ENCODE peak calls at places on chromosomes 4 and X, in five cellular contexts. One of them, this sample, is unnamed.

GRCh38 chr4:147768113-147768512 is 36.2 kb downstream of the ARHGAP10 start:
- DNase-seq in cardiac muscle cell: peak; percentile 94
- DNase-seq in pancreas: no peak
- DNase-seq in SJSA1: peak; percentile 57
- DNase-seq in neuronal stem cell: no peak
- DNase-seq in this sample: no peak

GRCh38 chr4:73856518-73856917 is 3.4 kb downstream of the PF4V1 start:
- DNase-seq in pancreas: no peak
- DNase-seq in cardiac muscle cell: peak; percentile 61
- DNase-seq in SJSA1: no peak
- DNase-seq in neuronal stem cell: no peak
- DNase-seq in this sample: no peak

GRCh38 chr4:76365636-76366035 is 55.3 kb downstream of the CCDC158 start:
- DNase-seq in pancreas: no peak
- DNase-seq in cardiac muscle cell: no peak
- DNase-seq in SJSA1: no peak
- DNase-seq in neuronal stem cell: no peak
- DNase-seq in this sample: no peak

GRCh38 chr4:183438458-183439113 is 5.8 kb upstream of the CDKN2AIP start:
- DNase-seq in SJSA1: peak; percentile 54
- DNase-seq in cardiac muscle cell: peak; percentile 42
- DNase-seq in neuronal stem cell: no peak
- DNase-seq in pancreas: no peak
- DNase-seq in this sample: no peak

GRCh38 chrX:153669174-153669890 is 4.3 kb downstream of the PNCK start:
- DNase-seq in cardiac muscle cell: peak; percentile 18
- DNase-seq in neuronal stem cell: no peak
- DNase-seq in SJSA1: no peak
- DNase-seq in pancreas: no peak
- DNase-seq in this sample: no peak

GRCh38 chr4:85968945-85969830 is 390.7 kb downstream of the MAPK10 start:
- DNase-seq in pancreas: no peak
- DNase-seq in cardiac muscle cell: peak; percentile 77
- DNase-seq in SJSA1: no peak
- DNase-seq in neuronal stem cell: peak; percentile 24
- DNase-seq in this sample: no peak

GRCh38 chrX:46235778-46236177 is 309.4 kb downstream of the ZNF674 start:
- DNase-seq in pancreas: no peak
- DNase-seq in neuronal stem cell: no peak
- DNase-seq in SJSA1: no peak
- DNase-seq in cardiac muscle cell: no peak
- DNase-seq in this sample: no peak

GRCh38 chr4:17636696-17637351 is 22.4 kb downstream of the MED28 start:
- DNase-seq in pancreas: peak; percentile 75
- DNase-seq in cardiac muscle cell: peak; percentile 82
- DNase-seq in neuronal stem cell: peak; percentile 69
- DNase-seq in SJSA1: peak; percentile 47
- DNase-seq in this sample: no peak

GRCh38 chr4:112075129-112075753 is 70.0 kb upstream of the FAM241A start:
- DNase-seq in cardiac muscle cell: peak; percentile 78
- DNase-seq in pancreas: no peak
- DNase-seq in neuronal stem cell: peak; percentile 32
- DNase-seq in SJSA1: no peak
- DNase-seq in this sample: no peak

GRCh38 chr4:110163327-110164070 is 34.9 kb downstream of the ELOVL6 start:
- DNase-seq in pancreas: no peak
- DNase-seq in SJSA1: no peak
- DNase-seq in cardiac muscle cell: peak; percentile 67
- DNase-seq in neuronal stem cell: no peak
- DNase-seq in this sample: no peak
- H3K4me1 ChIP-seq in pancreas: no peaks in the 10 kb centered on the region
- H3K4me1 ChIP-seq in SJSA1: peaks cover 36% of the 10 kb centered on the region
- H3K4me1 ChIP-seq in cardiac muscle cell: peaks cover 12% of the 10 kb centered on the region
- H3K4me1 ChIP-seq in neuronal stem cell: peaks cover 4% of the 10 kb centered on the region
- H3K4me1 ChIP-seq in this sample: peaks cover 59% of the 10 kb centered on the region

DNA sequence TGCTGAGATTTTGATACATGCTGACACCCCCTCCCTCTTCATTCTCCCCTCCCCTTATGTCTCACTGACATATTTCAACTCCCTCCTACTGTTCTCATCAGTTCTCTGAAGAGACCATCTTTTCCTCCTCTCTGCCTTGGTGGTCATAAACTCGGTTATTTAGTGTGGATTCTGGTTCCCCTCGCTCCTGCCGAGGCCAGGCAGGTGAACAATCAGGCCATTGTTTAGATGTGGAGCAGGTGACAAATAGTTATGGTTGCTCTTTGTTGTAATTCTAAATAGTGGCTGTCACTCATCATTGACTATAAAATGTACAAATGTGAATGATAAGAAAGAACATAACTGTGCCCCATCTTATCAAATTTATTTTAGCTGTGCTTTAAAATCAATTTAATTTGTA is 324.6 kb downstream of the BCOR start:
- DNase-seq in pancreas: no peak
- DNase-seq in cardiac muscle cell: no peak
- DNase-seq in neuronal stem cell: no peak
- DNase-seq in SJSA1: no peak
- DNase-seq in this sample: no peak
- H3K4me1 ChIP-seq in pancreas: peaks cover 25% of the 10 kb centered on the region
- H3K4me1 ChIP-seq in cardiac muscle cell: peaks cover 35% of the 10 kb centered on the region
- H3K4me1 ChIP-seq in neuronal stem cell: peaks cover 10% of the 10 kb centered on the region
- H3K4me1 ChIP-seq in SJSA1: no peaks in the 10 kb centered on the region
- H3K4me1 ChIP-seq in this sample: no peaks in the 10 kb centered on the region

GRCh38 chr4:99826016-99826415 is 9.4 kb downstream of the DAPP1 start:
- DNase-seq in SJSA1: no peak
- DNase-seq in neuronal stem cell: no peak
- DNase-seq in cardiac muscle cell: no peak
- DNase-seq in pancreas: no peak
- DNase-seq in this sample: no peak

GRCh38 chr4:99825272-99825671 is 8.6 kb downstream of the DAPP1 start:
- DNase-seq in cardiac muscle cell: no peak
- DNase-seq in pancreas: no peak
- DNase-seq in neuronal stem cell: no peak
- DNase-seq in SJSA1: no peak
- DNase-seq in this sample: no peak

GRCh38 chr4:99821918-99822503 is 5.4 kb downstream of the DAPP1 start:
- DNase-seq in SJSA1: no peak
- DNase-seq in neuronal stem cell: no peak
- DNase-seq in cardiac muscle cell: no peak
- DNase-seq in pancreas: no peak
- DNase-seq in this sample: no peak

GRCh38 chr4:99824070-99824599 is 7.5 kb downstream of the DAPP1 start:
- DNase-seq in neuronal stem cell: no peak
- DNase-seq in pancreas: no peak
- DNase-seq in SJSA1: no peak
- DNase-seq in cardiac muscle cell: no peak
- DNase-seq in this sample: no peak

DNA sequence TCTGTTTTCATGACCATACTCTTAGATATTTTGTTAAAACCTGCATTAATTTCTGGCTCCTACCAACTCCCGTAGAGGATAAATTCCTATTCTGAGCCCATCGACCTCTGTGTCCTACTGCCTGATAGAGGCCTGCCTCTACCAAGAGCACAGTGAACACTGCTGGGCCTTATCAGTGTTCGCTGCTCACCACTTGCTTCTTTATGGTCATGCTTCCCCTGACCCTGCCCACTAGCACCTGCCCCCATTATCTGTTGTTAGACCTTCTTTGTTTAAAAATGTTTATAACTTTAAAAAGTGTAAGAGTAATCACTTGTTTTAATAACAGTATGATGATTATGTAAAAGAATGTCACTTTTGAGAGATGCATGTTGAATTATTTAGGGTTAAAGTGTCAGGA is 6.1 kb downstream of the DAPP1 start:
- DNase-seq in SJSA1: no peak
- DNase-seq in pancreas: no peak
- DNase-seq in neuronal stem cell: no peak
- DNase-seq in cardiac muscle cell: no peak
- DNase-seq in this sample: no peak
- H3K4me1 ChIP-seq in SJSA1: no peaks in the 10 kb centered on the region
- H3K4me1 ChIP-seq in pancreas: no peaks in the 10 kb centered on the region
- H3K4me1 ChIP-seq in neuronal stem cell: peaks cover 3% of the 10 kb centered on the region
- H3K4me1 ChIP-seq in cardiac muscle cell: no peaks in the 10 kb centered on the region
- H3K4me1 ChIP-seq in this sample: peaks cover 31% of the 10 kb centered on the region

DNA sequence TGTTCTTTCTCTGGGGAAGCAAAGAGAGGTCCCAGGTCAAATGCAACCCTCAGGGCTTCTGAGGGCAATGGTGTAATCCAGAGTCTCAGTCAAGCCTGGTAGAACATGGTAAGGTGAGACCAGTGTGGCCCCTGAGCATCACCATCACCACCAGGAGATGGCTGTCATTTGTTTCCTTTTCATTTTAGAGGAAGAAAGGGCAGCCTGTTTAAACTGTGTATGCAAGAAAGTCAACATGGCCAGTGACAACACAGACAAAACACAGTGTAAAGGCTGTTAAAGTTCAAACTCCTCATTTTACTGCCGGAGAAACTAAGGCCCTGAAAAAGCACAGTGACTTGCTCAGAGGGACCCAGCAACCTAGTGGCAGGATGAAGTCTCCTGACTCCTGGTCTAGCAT is 2.0 kb upstream of the EDA start:
- DNase-seq in SJSA1: no peak
- DNase-seq in neuronal stem cell: no peak
- DNase-seq in cardiac muscle cell: no peak
- DNase-seq in pancreas: no peak
- DNase-seq in this sample: no peak
- H3K4me1 ChIP-seq in SJSA1: no peaks in the 10 kb centered on the region
- H3K4me1 ChIP-seq in neuronal stem cell: peaks cover 1% of the 10 kb centered on the region
- H3K4me1 ChIP-seq in cardiac muscle cell: no peaks in the 10 kb centered on the region
- H3K4me1 ChIP-seq in pancreas: no peaks in the 10 kb centered on the region
- H3K4me1 ChIP-seq in this sample: no peaks in the 10 kb centered on the region

GRCh38 chr4:6270691-6271121 is 1.1 kb downstream of the WFS1 start:
- DNase-seq in neuronal stem cell: no peak
- DNase-seq in pancreas: peak; percentile 50
- DNase-seq in SJSA1: no peak
- DNase-seq in cardiac muscle cell: peak; percentile 48
- DNase-seq in this sample: no peak
- H3K4me1 ChIP-seq in neuronal stem cell: peaks cover 10% of the 10 kb centered on the region
- H3K4me1 ChIP-seq in pancreas: peaks cover 7% of the 10 kb centered on the region
- H3K4me1 ChIP-seq in SJSA1: peaks cover 47% of the 10 kb centered on the region
- H3K4me1 ChIP-seq in cardiac muscle cell: peaks cover 8% of the 10 kb centered on the region
- H3K4me1 ChIP-seq in this sample: peaks cover 11% of the 10 kb centered on the region

This sample was measured in RWPE2.